ENCODE peak calls at places on chromosomes 7 and 10, in five cellular contexts. M, Z, A, P and J are unnamed samples.

GRCh38 chr10:15370741-15371701 is at the start of gene FAM171A1:
- DNase-seq in M (peak), P (peak), A (peak), Z (peak), J (peak)

GRCh38 chr7:140155428-140155827 is 21.4 kb downstream of the KDM7A start:
- DNase-seq in A (no peak), Z (no peak), M (no peak), P (no peak), J (no peak)

GRCh38 chr7:33061282-33061928 is 1.2 kb downstream of the NT5C3A start:
- DNase-seq in Z (no peak), M (no peak), A (no peak), P (no peak), J (no peak)

GRCh38 chr7:49928787-49929186 is 155.3 kb downstream of the VWC2 start:
- DNase-seq in Z (no peak), M (no peak), A (no peak), P (no peak), J (no peak)

GRCh38 chr10:107771066-107771465 is 606.6 kb upstream of the SORCS1 start:
- DNase-seq in A (no peak), P (no peak), Z (no peak), M (no peak), J (no peak)

GRCh38 chr7:74223711-74224510 is 14.1 kb downstream of the LAT2 start:
- DNase-seq in M (no peak), A (no peak), P (no peak), Z (no peak), J (no peak)

GRCh38 chr7:46032936-46033335 is 111.9 kb upstream of the IGFBP3 start:
- DNase-seq in M (no peak), P (no peak), Z (no peak), A (peak), J (no peak)

GRCh38 chr10:114955984-114956383 is 18.0 kb downstream of the TRUB1 start:
- DNase-seq in A (no peak), P (no peak), M (no peak), Z (no peak), J (no peak)

GRCh38 chr7:44400033-44400511 is 74.7 kb upstream of the CAMK2B start:
- DNase-seq in Z (no peak), M (no peak), A (no peak), P (no peak), J (no peak)

GRCh38 chr10:129741280-129741977 is 222.6 kb downstream of the EBF3 start:
- DNase-seq in A (no peak), M (no peak), P (no peak), Z (no peak), J (no peak)

GRCh38 chr10:12510566-12510965 is 161.2 kb downstream of the CAMK1D start:
- DNase-seq in A (no peak), M (no peak), Z (no peak), P (no peak), J (no peak)

GRCh38 chr10:79270471-79271246 is 76.6 kb upstream of the PPIF start:
- DNase-seq in M (peak), P (no peak), Z (no peak), A (no peak), J (no peak)

GRCh38 chr10:28668363-28669226 is 8.7 kb upstream of the BAMBI start:
- DNase-seq in M (peak), P (peak), Z (peak), A (peak), J (peak)

GRCh38 chr10:88958721-88959120 is 6.1 kb upstream of the ACTA2 start:
- DNase-seq in A (no peak), Z (no peak), M (no peak), P (no peak), J (no peak)

GRCh38 chr7:90692396-90692795 is 96.3 kb downstream of the CDK14 start:
- DNase-seq in M (no peak), A (no peak), P (no peak), Z (no peak), J (no peak)

GRCh38 chr10:109475704-109476103 is 447.6 kb downstream of the XPNPEP1 start:
- DNase-seq in P (no peak), M (no peak), A (no peak), Z (no peak), J (no peak)

GRCh38 chr7:20542594-20542993 is 72.9 kb upstream of the ABCB5 start:
- DNase-seq in A (peak), M (peak), Z (no peak), P (no peak), J (no peak)

GRCh38 chr10:113555751-113556150 is 2.9 kb downstream of the HABP2 start:
- DNase-seq in P (no peak), Z (no peak), A (no peak), M (no peak), J (no peak)

GRCh38 chr7:26645126-26645525 is 219.3 kb downstream of the SKAP2 start:
- DNase-seq in A (no peak), Z (no peak), M (no peak), P (no peak), J (no peak)

GRCh38 chr10:119543814-119544642 is 1.5 kb upstream of the RGS10 start:
- DNase-seq in P (no peak), M (no peak), Z (no peak), A (peak), J (no peak)

GRCh38 chr7:2821842-2822507 is 22.1 kb downstream of the GNA12 start:
- DNase-seq in M (no peak), Z (no peak), P (no peak), A (peak), J (peak)

GRCh38 chr10:14549496-14549895 is 218.8 kb upstream of the FRMD4A start:
- DNase-seq in A (no peak), P (no peak), Z (no peak), M (no peak), J (no peak)

GRCh38 chr10:60234531-60234930 is 155.1 kb downstream of the ANK3 start:
- DNase-seq in P (no peak), M (no peak), A (no peak), Z (no peak), J (no peak)

GRCh38 chr10:121722665-121723064 is 124.4 kb upstream of the FGFR2 start:
- DNase-seq in A (peak), P (no peak), Z (no peak), M (no peak), J (no peak)

GRCh38 chr7:114988755-114989154 is 66.9 kb downstream of the MDFIC start:
- DNase-seq in A (peak), M (peak), P (no peak), Z (no peak), J (no peak)

GRCh38 chr10:70131560-70131937 is 1.1 kb downstream of the AIFM2 start:
- DNase-seq in Z (no peak), M (no peak), P (no peak), A (no peak), J (no peak)

GRCh38 chr10:31697271-31698168 is 231.1 kb downstream of the ARHGAP12 start:
- DNase-seq in M (peak), A (peak), P (no peak), Z (no peak), J (peak)

GRCh38 chr7:115340828-115341227 is 418.9 kb downstream of the MDFIC start:
- DNase-seq in P (no peak), A (peak), M (no peak), Z (peak), J (peak)

GRCh38 chr7:131602304-131602993 is 46.0 kb upstream of the PODXL start:
- DNase-seq in P (no peak), Z (no peak), A (peak), M (no peak), J (no peak)

GRCh38 chr7:152615052-152615741 is 60.7 kb downstream of the XRCC2 start:
- DNase-seq in P (no peak), A (peak), Z (no peak), M (no peak), J (no peak)

GRCh38 chr7:93092757-93093370 is 24.9 kb downstream of the SAMD9 start:
- DNase-seq in M (no peak), P (no peak), Z (peak), A (peak), J (no peak)

GRCh38 chr7:102823715-102824114 is 74.9 kb downstream of the FAM185A start:
- DNase-seq in M (no peak), P (no peak), Z (no peak), A (no peak), J (no peak)

GRCh38 chr10:43218206-43218950 is 48.5 kb downstream of the RASGEF1A start:
- DNase-seq in P (no peak), A (peak), Z (no peak), M (no peak), J (no peak)

GRCh38 chr7:23967949-23968599 is 258.1 kb downstream of the STK31 start:
- DNase-seq in M (no peak), Z (peak), A (no peak), P (no peak), J (no peak)

GRCh38 chr7:149872419-149873073 is 1.2 kb upstream of the ATP6V0E2 start:
- DNase-seq in A (peak), P (peak), M (peak), Z (peak), J (peak)

GRCh38 chr10:371515-371914 is 236.3 kb downstream of the ZMYND11 start:
- DNase-seq in A (no peak), P (no peak), Z (no peak), M (no peak), J (no peak)

GRCh38 chr7:71626206-71626605 is 494.3 kb downstream of the GALNT17 start:
- DNase-seq in P (no peak), Z (no peak), A (peak), M (no peak), J (no peak)

GRCh38 chr7:137992738-137993394 is 9.0 kb downstream of the CREB3L2 start:
- DNase-seq in A (peak), Z (peak), P (no peak), M (peak), J (no peak)